ENCODE peak calls at places on chromosomes 4 and X, in eight cellular contexts. One of them, this sample, is unnamed.

GRCh38 chrX:69062493-69062892 is 102.8 kb downstream of the PJA1 start:
- DNase-seq in HCT116: no peak
- DNase-seq in B cell: no peak
- DNase-seq in lower leg skin: no peak
- DNase-seq in A549: no peak
- DNase-seq in cardiac fibroblast: no peak
- DNase-seq in heart left ventricle: no peak
- DNase-seq in endothelial cell: no peak
- DNase-seq in this sample: no peak

GRCh38 chrX:43809463-43809862 is 72.8 kb downstream of the MAOB start:
- DNase-seq in HCT116: no peak
- DNase-seq in B cell: no peak
- DNase-seq in lower leg skin: peak
- DNase-seq in A549: no peak
- DNase-seq in cardiac fibroblast: peak
- DNase-seq in heart left ventricle: no peak
- DNase-seq in endothelial cell: no peak
- DNase-seq in this sample: no peak

GRCh38 chr4:123661080-123661737 is 264.6 kb downstream of the SPRY1 start:
- DNase-seq in HCT116: peak
- DNase-seq in B cell: no peak
- DNase-seq in lower leg skin: no peak
- DNase-seq in A549: no peak
- DNase-seq in cardiac fibroblast: peak
- DNase-seq in heart left ventricle: no peak
- DNase-seq in endothelial cell: no peak
- DNase-seq in this sample: no peak

GRCh38 chr4:149897784-149898183 is 82.1 kb upstream of the IQCM start:
- DNase-seq in HCT116: peak
- DNase-seq in B cell: no peak
- DNase-seq in lower leg skin: no peak
- DNase-seq in A549: peak
- DNase-seq in cardiac fibroblast: peak
- DNase-seq in heart left ventricle: no peak
- DNase-seq in endothelial cell: no peak
- DNase-seq in this sample: no peak

GRCh38 chr4:8220661-8221446 is 21.8 kb downstream of the SH3TC1 start:
- DNase-seq in HCT116: no peak
- DNase-seq in B cell: no peak
- DNase-seq in lower leg skin: no peak
- DNase-seq in A549: no peak
- DNase-seq in cardiac fibroblast: no peak
- DNase-seq in heart left ventricle: no peak
- DNase-seq in endothelial cell: no peak
- DNase-seq in this sample: no peak

GRCh38 chrX:149161438-149162088 is 343.5 kb downstream of the IDS start:
- DNase-seq in HCT116: no peak
- DNase-seq in B cell: no peak
- DNase-seq in lower leg skin: no peak
- DNase-seq in A549: no peak
- DNase-seq in cardiac fibroblast: peak
- DNase-seq in heart left ventricle: no peak
- DNase-seq in endothelial cell: no peak
- DNase-seq in this sample: no peak

GRCh38 chrX:154018518-154019060 is 1.1 kb downstream of the IRAK1 start:
- DNase-seq in HCT116: no peak
- DNase-seq in B cell: no peak
- DNase-seq in lower leg skin: no peak
- DNase-seq in A549: no peak
- DNase-seq in cardiac fibroblast: no peak
- DNase-seq in heart left ventricle: no peak
- DNase-seq in endothelial cell: no peak
- DNase-seq in this sample: no peak

GRCh38 chr4:21765810-21766407 is 182.7 kb downstream of the KCNIP4 start:
- DNase-seq in HCT116: peak
- DNase-seq in B cell: peak
- DNase-seq in lower leg skin: peak
- DNase-seq in A549: peak
- DNase-seq in cardiac fibroblast: peak
- DNase-seq in heart left ventricle: no peak
- DNase-seq in endothelial cell: peak
- DNase-seq in this sample: peak

GRCh38 chr4:121139533-121140222 is 24.4 kb downstream of the TNIP3 start:
- DNase-seq in HCT116: no peak
- DNase-seq in B cell: no peak
- DNase-seq in lower leg skin: no peak
- DNase-seq in A549: no peak
- DNase-seq in cardiac fibroblast: peak
- DNase-seq in heart left ventricle: no peak
- DNase-seq in endothelial cell: no peak
- DNase-seq in this sample: no peak

GRCh38 chrX:155112171-155112570 is 40.9 kb downstream of the BRCC3 start:
- DNase-seq in HCT116: peak
- DNase-seq in B cell: no peak
- DNase-seq in lower leg skin: no peak
- DNase-seq in A549: no peak
- DNase-seq in cardiac fibroblast: no peak
- DNase-seq in heart left ventricle: no peak
- DNase-seq in endothelial cell: no peak
- DNase-seq in this sample: no peak

GRCh38 chrX:85851418-85851817 is 195.9 kb downstream of the CHM start:
- DNase-seq in HCT116: peak
- DNase-seq in B cell: no peak
- DNase-seq in lower leg skin: no peak
- DNase-seq in A549: peak
- DNase-seq in cardiac fibroblast: peak
- DNase-seq in heart left ventricle: no peak
- DNase-seq in endothelial cell: peak
- DNase-seq in this sample: peak

GRCh38 chrX:17411189-17411588 is 36.2 kb downstream of the NHS start:
- DNase-seq in HCT116: no peak
- DNase-seq in B cell: no peak
- DNase-seq in lower leg skin: no peak
- DNase-seq in A549: no peak
- DNase-seq in cardiac fibroblast: no peak
- DNase-seq in heart left ventricle: no peak
- DNase-seq in endothelial cell: no peak
- DNase-seq in this sample: no peak

GRCh38 chr4:167290684-167291083 is 56.4 kb upstream of the SPOCK3 start:
- DNase-seq in HCT116: peak
- DNase-seq in B cell: no peak
- DNase-seq in lower leg skin: no peak
- DNase-seq in A549: peak
- DNase-seq in cardiac fibroblast: peak
- DNase-seq in heart left ventricle: no peak
- DNase-seq in endothelial cell: no peak
- DNase-seq in this sample: no peak

GRCh38 chr4:186724048-186724860 is 598 bp upstream of the FAT1 start:
- DNase-seq in HCT116: no peak
- DNase-seq in B cell: peak
- DNase-seq in lower leg skin: no peak
- DNase-seq in A549: peak
- DNase-seq in cardiac fibroblast: peak
- DNase-seq in heart left ventricle: peak
- DNase-seq in endothelial cell: peak
- DNase-seq in this sample: no peak

GRCh38 chrX:56314334-56314733 is 82.2 kb downstream of the KLF8 start:
- DNase-seq in HCT116: no peak
- DNase-seq in B cell: no peak
- DNase-seq in lower leg skin: no peak
- DNase-seq in A549: no peak
- DNase-seq in cardiac fibroblast: no peak
- DNase-seq in heart left ventricle: no peak
- DNase-seq in endothelial cell: no peak
- DNase-seq in this sample: no peak

GRCh38 chr4:70721747-70722146 is at the start of gene RUFY3:
- DNase-seq in HCT116: no peak
- DNase-seq in B cell: no peak
- DNase-seq in lower leg skin: peak
- DNase-seq in A549: no peak
- DNase-seq in cardiac fibroblast: peak
- DNase-seq in heart left ventricle: peak
- DNase-seq in endothelial cell: no peak
- DNase-seq in this sample: no peak

DNA sequence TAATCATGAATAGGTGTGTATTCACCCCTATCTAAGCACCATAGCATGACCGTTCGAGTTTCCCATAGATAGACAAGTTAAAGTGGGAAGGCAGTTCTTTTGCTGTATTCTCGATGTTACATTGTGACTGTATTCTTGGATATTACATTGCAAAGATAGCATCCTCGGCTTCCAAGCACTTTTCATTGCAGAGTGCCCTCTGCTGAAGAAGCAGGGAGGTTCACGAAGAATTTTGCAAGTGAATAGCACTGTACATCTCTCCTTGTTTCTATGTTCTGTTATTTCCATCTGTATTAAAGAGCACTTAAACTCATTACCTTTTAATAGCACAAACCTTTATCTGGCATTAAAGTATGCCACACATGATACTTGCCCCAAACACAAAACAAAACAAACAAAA is 426.7 kb upstream of the ARX start:
- DNase-seq in HCT116: no peak
- DNase-seq in B cell: no peak
- DNase-seq in lower leg skin: no peak
- DNase-seq in A549: no peak
- DNase-seq in cardiac fibroblast: no peak
- DNase-seq in heart left ventricle: no peak
- DNase-seq in endothelial cell: no peak
- DNase-seq in this sample: no peak
- TF ChIP-seq CTCF in HCT116: no peak
- TF ChIP-seq CTCF in B cell: no peak
- TF ChIP-seq CTCF in lower leg skin: no peak
- TF ChIP-seq CTCF in A549: no peak
- TF ChIP-seq CTCF in cardiac fibroblast: no peak
- TF ChIP-seq CTCF in heart left ventricle: no peak
- TF ChIP-seq CTCF in endothelial cell: no peak
- TF ChIP-seq CTCF in this sample: no peak

GRCh38 chr4:76781698-76782595 is 116.0 kb downstream of the SOWAHB start:
- DNase-seq in HCT116: peak
- DNase-seq in B cell: no peak
- DNase-seq in lower leg skin: no peak
- DNase-seq in A549: peak
- DNase-seq in cardiac fibroblast: peak
- DNase-seq in heart left ventricle: no peak
- DNase-seq in endothelial cell: no peak
- DNase-seq in this sample: no peak

GRCh38 chr4:76780781-76781697 is 116.9 kb downstream of the SOWAHB start:
- DNase-seq in HCT116: no peak
- DNase-seq in B cell: no peak
- DNase-seq in lower leg skin: no peak
- DNase-seq in A549: no peak
- DNase-seq in cardiac fibroblast: no peak
- DNase-seq in heart left ventricle: no peak
- DNase-seq in endothelial cell: no peak
- DNase-seq in this sample: no peak

GRCh38 chr4:76783836-76784235 is 114.1 kb downstream of the SOWAHB start:
- DNase-seq in HCT116: no peak
- DNase-seq in B cell: no peak
- DNase-seq in lower leg skin: no peak
- DNase-seq in A549: no peak
- DNase-seq in cardiac fibroblast: no peak
- DNase-seq in heart left ventricle: no peak
- DNase-seq in endothelial cell: no peak
- DNase-seq in this sample: no peak

GRCh38 chr4:76782837-76783236 is 115.1 kb downstream of the SOWAHB start:
- DNase-seq in HCT116: no peak
- DNase-seq in B cell: no peak
- DNase-seq in lower leg skin: no peak
- DNase-seq in A549: no peak
- DNase-seq in cardiac fibroblast: peak
- DNase-seq in heart left ventricle: no peak
- DNase-seq in endothelial cell: no peak
- DNase-seq in this sample: no peak

DNA sequence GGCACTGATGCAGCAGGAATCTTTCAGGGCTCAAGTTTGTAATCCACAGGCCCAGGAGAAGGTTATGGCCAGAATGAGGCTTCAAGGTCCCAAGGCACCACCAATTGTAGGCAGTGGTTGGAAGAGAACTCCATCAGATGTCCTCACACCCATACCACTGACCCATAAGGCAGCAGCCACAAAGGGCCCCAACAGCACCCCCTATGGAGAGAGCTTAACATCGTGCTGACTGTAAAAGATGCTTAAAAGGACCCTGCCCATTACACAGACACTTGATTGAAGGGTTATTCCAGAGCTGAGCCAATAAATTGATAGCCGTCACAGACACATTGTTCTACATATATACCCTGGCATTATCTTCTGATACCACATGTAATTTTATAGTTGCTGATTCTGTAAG is 113.7 kb downstream of the SOWAHB start:
- DNase-seq in HCT116: no peak
- DNase-seq in B cell: no peak
- DNase-seq in lower leg skin: no peak
- DNase-seq in A549: peak
- DNase-seq in cardiac fibroblast: no peak
- DNase-seq in heart left ventricle: no peak
- DNase-seq in endothelial cell: no peak
- DNase-seq in this sample: peak
- TF ChIP-seq CTCF in HCT116: peak
- TF ChIP-seq CTCF in B cell: no peak
- TF ChIP-seq CTCF in lower leg skin: no peak
- TF ChIP-seq CTCF in A549: no peak
- TF ChIP-seq CTCF in cardiac fibroblast: peak
- TF ChIP-seq CTCF in heart left ventricle: no peak
- TF ChIP-seq CTCF in endothelial cell: no peak
- TF ChIP-seq CTCF in this sample: no peak

GRCh38 chr4:120056249-120056648 is 10.4 kb downstream of the MAD2L1 start:
- DNase-seq in HCT116: no peak
- DNase-seq in B cell: no peak
- DNase-seq in lower leg skin: no peak
- DNase-seq in A549: no peak
- DNase-seq in cardiac fibroblast: peak
- DNase-seq in heart left ventricle: no peak
- DNase-seq in endothelial cell: no peak
- DNase-seq in this sample: no peak
- TF ChIP-seq CTCF in HCT116: no peak
- TF ChIP-seq CTCF in B cell: peak
- TF ChIP-seq CTCF in lower leg skin: no peak
- TF ChIP-seq CTCF in A549: peak
- TF ChIP-seq CTCF in cardiac fibroblast: peak
- TF ChIP-seq CTCF in heart left ventricle: peak
- TF ChIP-seq CTCF in endothelial cell: no peak
- TF ChIP-seq CTCF in this sample: no peak

DNA sequence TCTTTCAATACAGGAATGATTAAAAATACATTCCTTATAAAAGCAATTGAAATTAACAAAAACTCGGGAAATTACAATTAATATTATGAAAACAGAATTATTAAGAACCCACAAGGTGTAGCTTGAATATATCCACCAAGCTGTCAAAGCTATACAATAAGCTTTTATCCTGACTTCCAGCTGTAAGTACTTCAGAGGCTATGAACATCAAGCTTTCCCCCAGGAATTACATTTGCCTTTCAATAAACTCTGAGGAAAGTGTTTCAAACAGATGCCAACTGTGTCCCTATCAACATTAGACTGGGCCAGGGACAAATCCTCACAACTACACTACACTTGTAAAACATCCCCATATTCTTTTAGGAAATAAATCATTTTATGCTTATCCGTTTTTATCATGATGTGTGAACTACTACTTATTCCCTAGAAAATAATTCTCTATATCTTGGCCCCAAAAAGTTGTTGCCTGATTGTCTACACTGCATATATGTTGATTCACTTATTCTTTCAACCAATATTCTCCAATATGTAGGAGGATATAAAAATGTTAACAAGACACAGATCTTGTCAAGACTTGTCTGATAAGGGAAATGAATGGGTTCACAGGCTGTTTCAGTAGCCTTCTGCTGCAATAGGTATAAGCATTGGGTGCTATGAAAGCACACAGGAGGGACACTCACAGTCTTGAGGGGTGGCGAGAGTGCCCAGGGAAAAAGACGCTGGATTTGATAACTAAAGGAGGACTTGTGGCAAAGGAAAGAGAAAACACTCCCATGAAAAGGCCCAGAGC is 494.1 kb downstream of the CENPC start:
- DNase-seq in HCT116: no peak
- DNase-seq in B cell: no peak
- DNase-seq in lower leg skin: no peak
- DNase-seq in A549: no peak
- DNase-seq in cardiac fibroblast: no peak
- DNase-seq in heart left ventricle: no peak
- DNase-seq in endothelial cell: no peak
- DNase-seq in this sample: no peak
- TF ChIP-seq CTCF in HCT116: no peak
- TF ChIP-seq CTCF in B cell: no peak
- TF ChIP-seq CTCF in lower leg skin: no peak
- TF ChIP-seq CTCF in A549: no peak
- TF ChIP-seq CTCF in cardiac fibroblast: no peak
- TF ChIP-seq CTCF in heart left ventricle: no peak
- TF ChIP-seq CTCF in endothelial cell: no peak
- TF ChIP-seq CTCF in this sample: no peak

This sample was measured in Calu3.